ENCODE peak calls at places on chromosomes 7 and 10, in six cellular contexts. S is activated CD8-positive, alpha-beta memory T cell treated with anti-CD3 and anti-CD28 coated beads for 24 hours; K is cardiac fibroblast; E is hepatocyte; U is H9; N is NCI-H2029. I is an unnamed sample.

GRCh38 chr10:71241899-71242620 is 29.7 kb downstream of the UNC5B start:
- DNase-seq in S (no peak), K (peak; percentile 68), E (no peak), U (no peak), N (no peak), I (no peak)

GRCh38 chr7:30321089-30321991 is 36.9 kb downstream of the ZNRF2 start:
- DNase-seq in S (no peak), K (peak; percentile 31), E (no peak), U (no peak), N (no peak), I (no peak)

GRCh38 chr7:98348726-98349474 is 52.0 kb downstream of the BAIAP2L1 start:
- DNase-seq in S (no peak), K (no peak), E (no peak), U (no peak), N (no peak), I (no peak)

GRCh38 chr10:89981891-89982290 is 280.5 kb downstream of the KIF20B start:
- DNase-seq in S (no peak), K (peak; percentile 65), E (no peak), U (no peak), N (no peak), I (no peak)

GRCh38 chr7:12031638-12032037 is 179.5 kb upstream of the TMEM106B start:
- DNase-seq in S (no peak), K (peak; percentile 45), E (peak; percentile 5), U (peak; percentile 27), N (no peak), I (no peak)

GRCh38 chr7:99195867-99196266 is 12.0 kb downstream of the KPNA7 start:
- DNase-seq in S (no peak), K (no peak), E (no peak), U (no peak), N (peak; percentile 23), I (no peak)

GRCh38 chr10:6802762-6803428 is 222.8 kb upstream of the PRKCQ start:
- DNase-seq in S (no peak), K (no peak), E (no peak), U (peak; percentile 64), N (no peak), I (no peak)

GRCh38 chr7:38307640-38308039 is 34.2 kb upstream of the TARP start:
- DNase-seq in S (no peak), K (no peak), E (no peak), U (no peak), N (no peak), I (no peak)

GRCh38 chr7:45709168-45710034 is 135.2 kb downstream of the ADCY1 start:
- DNase-seq in S (no peak), K (peak; percentile 14), E (no peak), U (peak; percentile 17), N (no peak), I (no peak)

GRCh38 chr10:97850446-97850845 is 803 bp downstream of the GOLGA7B start:
- DNase-seq in S (no peak), K (no peak), E (peak; percentile 43), U (no peak), N (no peak), I (no peak)

GRCh38 chr7:148540041-148540738 is 50.4 kb upstream of the C7orf33 start:
- DNase-seq in S (no peak), K (peak; percentile 69), E (peak; percentile 31), U (no peak), N (no peak), I (no peak)

GRCh38 chr7:55887786-55888185 is 530 bp downstream of the ZNF713 start:
- DNase-seq in S (no peak), K (peak; percentile 3), E (no peak), U (no peak), N (peak; percentile 9), I (peak; percentile 28)

GRCh38 chr7:24902276-24902675 is 77.7 kb downstream of the OSBPL3 start:
- DNase-seq in S (no peak), K (no peak), E (no peak), U (no peak), N (no peak), I (no peak)

GRCh38 chr10:72270607-72271281 is 3.0 kb upstream of the DDIT4 start:
- DNase-seq in S (no peak), K (no peak), E (no peak), U (no peak), N (no peak), I (no peak)

GRCh38 chr7:2417981-2418481 is 14.6 kb downstream of the CHST12 start:
- DNase-seq in S (peak; percentile 79), K (peak; percentile 37), E (no peak), U (no peak), N (no peak), I (no peak)

GRCh38 chr10:69446650-69447151 is 4.6 kb upstream of the TSPAN15 start:
- DNase-seq in S (no peak), K (peak; percentile 70), E (peak; percentile 75), U (no peak), N (no peak), I (no peak)

GRCh38 chr10:64846706-64847105 is 1325.5 kb downstream of the REEP3 start:
- DNase-seq in S (no peak), K (no peak), E (no peak), U (no peak), N (no peak), I (no peak)

GRCh38 chr7:126426652-126427051 is 826.1 kb downstream of the GRM8 start:
- DNase-seq in S (no peak), K (no peak), E (no peak), U (no peak), N (no peak), I (no peak)

GRCh38 chr7:44637788-44638594 is 31.6 kb downstream of the OGDH start:
- DNase-seq in S (peak; percentile 76), K (peak; percentile 90), E (peak; percentile 60), U (no peak), N (no peak), I (no peak)

GRCh38 chr10:69446229-69446628 is 5.0 kb upstream of the TSPAN15 start:
- DNase-seq in S (no peak), K (peak; percentile 36), E (no peak), U (no peak), N (no peak), I (no peak)

GRCh38 chr7:31056775-31057346 is 4.8 kb downstream of the ADCYAP1R1 start:
- DNase-seq in S (no peak), K (no peak), E (no peak), U (peak; percentile 50), N (no peak), I (peak; percentile 35)